ENCODE peak calls at places on chromosomes 11 and 22, in eight cellular contexts. A, N, E, G, T, H, Q and I are unnamed samples.

GRCh38 chr11:119266517-119267255 is 50.2 kb downstream of the MCAM start:
- DNase-seq in N (no peak), Q (no peak), E (no peak), A (no peak), H (no peak), G (no peak), T (no peak), I (no peak)

GRCh38 chr11:72045849-72046248 is 34.5 kb downstream of the NUMA1 start:
- DNase-seq in Q (no peak), N (no peak), A (no peak), T (no peak), G (no peak), H (no peak), E (no peak), I (no peak)

GRCh38 chr11:58772719-58773285 is 41.1 kb upstream of the GLYAT start:
- DNase-seq in N (no peak), H (no peak), G (no peak), E (no peak), Q (no peak), A (no peak), T (no peak), I (no peak)

GRCh38 chr11:77776455-77776854 is 44.1 kb downstream of the RSF1 start:
- DNase-seq in Q (peak; percentile 34), H (no peak), E (peak; percentile 11), N (peak; percentile 58), T (peak; percentile 36), G (no peak), A (no peak), I (no peak)

GRCh38 chr11:30800904-30801303 is 214.8 kb upstream of the MPPED2 start:
- DNase-seq in G (no peak), Q (no peak), E (no peak), T (no peak), H (no peak), N (no peak), A (no peak), I (no peak)

GRCh38 chr11:13434247-13435205 is 28.5 kb downstream of the BTBD10 start:
- DNase-seq in E (no peak), T (peak; percentile 16), G (no peak), Q (no peak), A (no peak), H (peak; percentile 78), N (no peak), I (no peak)

GRCh38 chr11:93216511-93217121 is 18.8 kb upstream of the SLC36A4 start:
- DNase-seq in G (no peak), T (peak; percentile 100), H (no peak), N (no peak), E (no peak), Q (no peak), A (no peak), I (peak; percentile 71)

GRCh38 chr11:15010860-15011259 is 38.7 kb upstream of the CALCA start:
- DNase-seq in A (no peak), E (no peak), T (no peak), H (no peak), Q (no peak), N (no peak), G (no peak), I (no peak)

GRCh38 chr22:42902875-42903510 is 45.9 kb upstream of the ARFGAP3 start:
- DNase-seq in E (no peak), Q (peak; percentile 37), G (no peak), A (no peak), T (no peak), H (no peak), N (no peak), I (no peak)